ENCODE peak calls at places on chromosomes 2 and 18, in four cellular contexts. N is PC-3, W is lower lobe of right lung, O is neural crest cell. I is an unnamed sample.

GRCh38 chr18:29164020-29164706 is 987.2 kb upstream of the CDH2 start:
- DNase-seq in N (peak; percentile 96), W (no peak), O (no peak), I (no peak)

GRCh38 chr2:200338692-200339091 is 32.2 kb downstream of the SPATS2L start:
- DNase-seq in N (no peak), W (no peak), O (no peak), I (no peak)

GRCh38 chr2:45627911-45628310 is 16.8 kb upstream of the SRBD1 start:
- DNase-seq in N (no peak), W (no peak), O (no peak), I (no peak)

GRCh38 chr2:118909191-118909590 is 32.8 kb upstream of the MARCO start:
- DNase-seq in N (no peak), W (no peak), O (no peak), I (no peak)

GRCh38 chr18:48354746-48355260 is 54.4 kb downstream of the ZBTB7C start:
- DNase-seq in N (no peak), W (no peak), O (no peak), I (no peak)

GRCh38 chr2:160558531-160558930 is 64.9 kb upstream of the RBMS1 start:
- DNase-seq in N (no peak), W (no peak), O (no peak), I (no peak)

GRCh38 chr2:2743164-2743571 is 412.1 kb upstream of the MYT1L start:
- DNase-seq in N (peak; percentile 24), W (no peak), O (no peak), I (no peak)

GRCh38 chr2:196331816-196332215 is 160.4 kb upstream of the STK17B start:
- DNase-seq in N (no peak), W (no peak), O (no peak), I (no peak)

GRCh38 chr2:69131452-69131851 is 118.5 kb downstream of the ANTXR1 start:
- DNase-seq in N (no peak), W (no peak), O (no peak), I (no peak)

GRCh38 chr2:176138526-176139169 is 9.1 kb downstream of the HOXD8 start:
- DNase-seq in N (no peak), W (no peak), O (no peak), I (no peak)

GRCh38 chr2:12202702-12203101 is 456.3 kb downstream of the LPIN1 start:
- DNase-seq in N (no peak), W (no peak), O (no peak), I (no peak)
- TF ChIP-seq CTCF in N (no peak), W (no peak), O (no peak), I (no peak)

DNA sequence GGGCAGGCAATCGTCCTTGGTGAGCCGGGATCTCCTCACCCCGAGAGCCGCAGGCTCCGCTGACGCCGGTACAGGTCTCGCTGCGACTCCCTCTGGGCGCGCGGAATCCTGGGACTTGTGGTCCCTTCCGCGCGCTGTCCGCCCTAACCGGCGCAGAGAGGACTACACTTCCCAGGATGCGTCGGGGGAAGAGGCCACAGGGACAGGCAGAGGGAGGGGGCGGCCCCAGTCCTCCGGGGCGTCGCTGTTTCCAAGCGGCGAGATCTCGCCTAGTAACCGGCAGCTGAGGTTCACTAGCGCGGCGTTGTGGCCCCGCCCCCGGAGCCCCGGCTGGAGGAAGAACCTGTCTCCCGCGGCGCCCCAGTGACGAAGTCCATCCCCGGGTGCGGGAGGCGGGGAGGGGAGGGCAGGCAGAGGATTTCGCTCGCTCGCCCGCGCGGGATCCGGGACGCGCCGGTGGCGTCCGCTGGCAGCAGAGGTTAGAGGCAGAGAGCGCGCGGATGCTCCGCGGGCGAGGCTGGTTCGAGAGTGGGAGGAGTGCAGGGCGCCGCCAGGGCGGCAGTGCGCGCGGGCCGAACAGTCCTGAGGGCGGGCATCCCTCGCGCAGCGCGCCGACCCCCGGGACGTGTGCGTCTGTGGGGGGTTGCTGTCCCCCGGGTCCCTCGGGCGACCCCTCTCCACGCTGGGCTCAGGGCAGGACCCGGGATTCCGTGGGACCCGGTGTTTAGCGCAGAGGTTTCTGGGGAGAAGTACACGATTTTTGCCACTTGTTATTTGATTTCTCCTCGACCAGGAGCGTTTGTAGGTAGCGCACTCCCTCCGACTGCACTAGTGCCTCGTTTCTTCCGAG is at the start of gene EML6:
- DNase-seq in N (peak; percentile 99), W (peak; percentile 99), O (peak; percentile 93), I (peak; percentile 99)
- TF ChIP-seq CTCF in N (peak; percentile 38), W (peak; percentile 34), O (peak; percentile 53), I (peak; percentile 36)

DNA sequence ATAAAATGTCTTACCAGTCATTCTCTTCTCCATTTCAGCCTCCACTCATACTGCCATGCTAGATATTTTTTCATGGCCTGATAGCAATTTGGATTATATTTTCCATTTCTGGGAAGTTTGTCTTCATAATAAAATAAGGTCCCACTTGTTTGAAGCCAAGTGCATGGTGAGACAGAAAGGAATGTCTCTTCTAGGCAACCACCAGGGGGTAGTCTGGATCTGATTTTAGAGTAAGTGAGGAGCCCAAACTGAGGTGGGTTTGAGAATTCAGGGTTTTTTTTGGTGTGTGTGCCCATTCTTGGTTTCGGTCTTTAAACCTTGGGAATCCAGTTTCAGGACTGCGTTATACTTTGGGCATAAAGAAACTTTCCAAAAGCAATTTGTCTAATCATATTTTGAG is 315.5 kb downstream of the RPRM start:
- DNase-seq in N (peak; percentile 45), W (no peak), O (peak; percentile 34), I (no peak)
- TF ChIP-seq CTCF in N (peak; percentile 78), W (peak; percentile 40), O (peak; percentile 79), I (peak; percentile 42)

DNA sequence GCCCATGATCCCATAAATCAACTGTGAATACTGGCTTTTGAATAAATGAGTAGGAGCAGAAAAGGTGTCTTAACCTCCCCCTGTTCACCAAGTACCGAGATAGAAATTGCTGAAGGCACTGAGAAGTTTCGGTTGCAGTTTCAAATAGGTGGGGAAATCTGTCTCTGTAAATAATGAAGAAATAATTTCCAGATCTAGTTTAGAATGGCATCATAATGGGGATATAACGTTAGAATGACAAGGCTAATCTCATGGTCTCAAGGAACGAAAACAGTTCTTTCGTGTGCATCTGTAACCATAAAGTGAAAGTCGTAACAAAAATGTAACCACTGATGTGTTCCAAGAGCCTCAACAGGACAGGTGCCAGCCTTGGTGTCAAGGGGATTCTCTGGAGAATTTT is 49.9 kb upstream of the TMEM18 start:
- DNase-seq in N (no peak), W (no peak), O (no peak), I (no peak)
- TF ChIP-seq CTCF in N (no peak), W (no peak), O (no peak), I (no peak)

GRCh38 chr2:8135051-8135675 is 546.7 kb upstream of the ID2 start:
- DNase-seq in N (no peak), W (no peak), O (no peak), I (no peak)

GRCh38 chr2:8132889-8133288 is 549.0 kb upstream of the ID2 start:
- DNase-seq in N (no peak), W (no peak), O (no peak), I (no peak)

GRCh38 chr2:8133331-8133730 is 548.5 kb upstream of the ID2 start:
- DNase-seq in N (no peak), W (no peak), O (no peak), I (no peak)

GRCh38 chr2:8134105-8134903 is 547.6 kb upstream of the ID2 start:
- DNase-seq in N (no peak), W (no peak), O (no peak), I (no peak)

DNA sequence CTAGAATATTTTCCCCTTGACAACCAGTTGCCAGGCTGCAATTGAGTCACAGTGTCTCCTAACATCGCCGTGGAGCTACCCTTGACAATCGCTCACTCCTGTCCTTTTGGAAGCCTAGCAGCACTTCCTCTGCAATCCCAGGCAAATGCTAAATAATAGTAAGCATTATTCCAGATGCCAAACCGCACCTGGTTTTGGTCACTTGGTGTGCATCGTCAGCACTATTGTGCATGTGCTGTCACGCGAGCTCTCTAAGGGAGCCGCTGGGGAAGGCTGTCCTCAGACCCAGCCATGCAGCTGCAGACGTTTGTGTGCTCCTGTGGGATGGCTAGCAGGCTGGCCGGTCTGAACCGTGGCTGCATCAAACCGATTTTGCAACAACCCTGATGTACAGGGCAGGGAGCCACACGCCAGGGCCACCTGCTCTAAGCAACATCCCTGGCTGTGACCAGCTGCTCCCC is 549.5 kb upstream of the ID2 start:
- DNase-seq in N (no peak), W (no peak), O (no peak), I (no peak)
- TF ChIP-seq CTCF in N (no peak), W (no peak), O (no peak), I (no peak)

GRCh38 chr2:9951522-9952285 is at the start of gene GRHL1:
- DNase-seq in N (peak; percentile 95), W (peak; percentile 93), O (peak; percentile 79), I (peak; percentile 82)

GRCh38 chr2:9952286-9952737 is 819 bp downstream of the GRHL1 start:
- DNase-seq in N (no peak), W (no peak), O (no peak), I (no peak)

GRCh38 chr2:9949992-9950520 is 1.4 kb upstream of the GRHL1 start:
- DNase-seq in N (no peak), W (no peak), O (no peak), I (no peak)

GRCh38 chr2:9950521-9951271 is 797 bp upstream of the GRHL1 start:
- DNase-seq in N (peak; percentile 31), W (peak; percentile 73), O (peak; percentile 43), I (no peak)

GRCh38 chr2:9951272-9951521 is 296 bp upstream of the GRHL1 start:
- DNase-seq in N (no peak), W (no peak), O (no peak), I (no peak)
- TF ChIP-seq CTCF in N (no peak), W (no peak), O (peak; percentile 33), I (peak; percentile 4)

I was measured in RWPE2.